ENCODE peak calls at places on chromosomes 13 and 19, in four cellular contexts. S, C, R and T are unnamed samples.

GRCh38 chr13:95100525-95101121 is 200.6 kb downstream of the ABCC4 start:
- DNase-seq in R (peak; percentile 66), C (no peak), S (no peak), T (peak; percentile 45)

GRCh38 chr13:39942177-39942900 is 286.9 kb downstream of the COG6 start:
- DNase-seq in S (no peak), C (no peak), R (no peak), T (no peak)

GRCh38 chr19:670609-671075 is 5.5 kb upstream of the FSTL3 start:
- DNase-seq in C (no peak), R (peak; percentile 22), S (no peak), T (no peak)

GRCh38 chr13:76454991-76455390 is 431.2 kb downstream of the KCTD12 start:
- DNase-seq in S (no peak), C (no peak), R (no peak), T (no peak)

GRCh38 chr19:29836409-29836825 is 24.6 kb downstream of the CCNE1 start:
- DNase-seq in C (no peak), S (no peak), R (no peak), T (no peak)

GRCh38 chr13:39461685-39462266 is 141.2 kb downstream of the LHFPL6 start:
- DNase-seq in S (no peak), R (no peak), C (no peak), T (no peak)

GRCh38 chr13:21022694-21023325 is 38.6 kb downstream of the LATS2 start:
- DNase-seq in R (no peak), S (peak; percentile 59), C (no peak), T (no peak)

GRCh38 chr13:70812481-70812880 is 704.2 kb upstream of the KLHL1 start:
- DNase-seq in S (no peak), R (no peak), C (no peak), T (no peak)

GRCh38 chr19:15072930-15073647 is 8.9 kb upstream of the OR1I1 start:
- DNase-seq in S (no peak), R (no peak), C (no peak), T (no peak)

GRCh38 chr19:14361824-14362223 is 19.4 kb upstream of the ADGRE5 start:
- DNase-seq in C (no peak), R (no peak), S (no peak), T (no peak)

GRCh38 chr19:39097721-39098120 is 13.6 kb downstream of the ACP7 start:
- DNase-seq in C (no peak), R (no peak), S (no peak), T (no peak)

GRCh38 chr13:39282400-39282972 is 244.2 kb downstream of the NHLRC3 start:
- DNase-seq in R (no peak), S (no peak), C (no peak), T (no peak)

GRCh38 chr13:60230593-60230992 is 66.9 kb upstream of the DIAPH3 start:
- DNase-seq in C (no peak), R (no peak), S (no peak), T (no peak)

GRCh38 chr19:9323557-9323918 is 441 bp upstream of the ZNF559 start:
- DNase-seq in S (peak; percentile 71), R (peak; percentile 14), C (peak; percentile 25), T (peak; percentile 38)

GRCh38 chr13:70203661-70204229 is 95.5 kb upstream of the KLHL1 start:
- DNase-seq in C (no peak), R (no peak), S (no peak), T (no peak)

GRCh38 chr13:100214886-100215285 is 126.0 kb downstream of the PCCA start:
- DNase-seq in C (no peak), S (no peak), R (peak; percentile 28), T (peak; percentile 49)

GRCh38 chr19:17411801-17412200 is 6.4 kb upstream of the BST2 start:
- DNase-seq in C (no peak), R (no peak), S (no peak), T (no peak)

GRCh38 chr13:101453784-101454201 is 1.3 kb downstream of the ITGBL1 start:
- DNase-seq in C (no peak), R (no peak), S (peak; percentile 48), T (no peak)

GRCh38 chr13:113406321-113407102 is 42.6 kb upstream of the GRTP1 start:
- DNase-seq in R (no peak), S (peak; percentile 25), C (peak; percentile 2), T (no peak)

GRCh38 chr13:38848360-38848759 is 142.3 kb downstream of the STOML3 start:
- DNase-seq in C (no peak), S (no peak), R (no peak), T (no peak)

GRCh38 chr13:78881054-78881453 is 222.1 kb upstream of the OBI1 start:
- DNase-seq in S (no peak), R (no peak), C (no peak), T (no peak)

GRCh38 chr13:49652691-49653305 is 24.5 kb downstream of the ARL11 start:
- DNase-seq in R (peak; percentile 58), S (no peak), C (no peak), T (no peak)

GRCh38 chr13:46575321-46575721 is 22.4 kb downstream of the LRCH1 start:
- DNase-seq in R (no peak), C (no peak), S (no peak), T (no peak)

GRCh38 chr13:32426981-32427851 is 714 bp downstream of the N4BP2L1 start:
- DNase-seq in S (peak; percentile 78), R (peak; percentile 3), C (peak; percentile 20), T (no peak)

GRCh38 chr19:1026189-1027019 is at the start of gene CNN2:
- DNase-seq in R (peak; percentile 69), C (peak; percentile 61), S (peak; percentile 91), T (peak; percentile 83)

GRCh38 chr19:31436121-31436776 is 87.0 kb upstream of the TSHZ3 start:
- DNase-seq in C (no peak), R (no peak), S (no peak), T (no peak)

GRCh38 chr19:4624301-4624700 is 15.0 kb upstream of the TNFAIP8L1 start:
- DNase-seq in S (no peak), R (no peak), C (no peak), T (no peak)

GRCh38 chr13:113922412-113923118 is 51.3 kb downstream of the C13orf46 start:
- DNase-seq in C (peak; percentile 12), R (no peak), S (peak; percentile 13), T (no peak)

DNA sequence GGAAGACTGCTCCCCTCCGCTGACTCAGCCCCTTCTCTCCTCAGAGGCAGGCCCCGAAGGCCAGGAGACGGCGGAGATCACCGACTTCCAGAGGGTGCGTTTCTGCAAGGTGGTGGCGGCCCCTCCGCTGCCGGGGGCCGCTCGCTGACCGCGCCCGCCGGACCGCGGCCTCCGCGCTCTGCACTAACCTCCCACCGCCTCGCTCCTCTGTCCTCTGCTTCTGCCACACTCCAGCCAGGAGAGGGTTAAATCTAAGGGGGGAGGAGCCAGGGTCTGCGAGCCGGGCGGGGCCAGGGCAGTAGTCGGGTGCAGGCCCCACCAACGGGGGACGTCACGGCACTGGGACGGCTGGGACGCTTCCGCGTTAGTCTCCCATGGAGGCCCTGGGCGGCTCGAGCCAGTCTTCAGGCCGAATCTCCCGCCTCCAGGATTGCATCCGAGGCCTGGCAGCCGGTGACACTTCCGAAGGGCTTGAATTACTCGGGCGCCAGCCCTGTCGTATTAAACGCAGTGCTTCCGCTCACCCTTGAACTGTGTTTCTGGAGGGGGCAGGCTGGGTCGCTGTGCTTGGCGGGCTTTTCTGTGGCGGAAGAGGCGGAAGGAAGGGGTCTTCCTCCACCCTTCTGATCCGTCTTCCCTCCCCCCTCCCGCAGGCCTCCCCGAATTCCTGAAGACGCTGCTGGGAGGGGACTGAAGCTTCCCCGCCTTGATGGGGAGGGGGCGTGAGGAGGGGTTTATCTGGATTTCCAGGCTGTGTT is 1.2 kb upstream of the INAFM1 start:
- DNase-seq in R (peak; percentile 96), C (peak; percentile 89), S (peak; percentile 94), T (peak; percentile 85)
- TF ChIP-seq POLR2A in R (peak; percentile 41), C (peak; percentile 66), S (peak; percentile 87), T (peak; percentile 35)

DNA sequence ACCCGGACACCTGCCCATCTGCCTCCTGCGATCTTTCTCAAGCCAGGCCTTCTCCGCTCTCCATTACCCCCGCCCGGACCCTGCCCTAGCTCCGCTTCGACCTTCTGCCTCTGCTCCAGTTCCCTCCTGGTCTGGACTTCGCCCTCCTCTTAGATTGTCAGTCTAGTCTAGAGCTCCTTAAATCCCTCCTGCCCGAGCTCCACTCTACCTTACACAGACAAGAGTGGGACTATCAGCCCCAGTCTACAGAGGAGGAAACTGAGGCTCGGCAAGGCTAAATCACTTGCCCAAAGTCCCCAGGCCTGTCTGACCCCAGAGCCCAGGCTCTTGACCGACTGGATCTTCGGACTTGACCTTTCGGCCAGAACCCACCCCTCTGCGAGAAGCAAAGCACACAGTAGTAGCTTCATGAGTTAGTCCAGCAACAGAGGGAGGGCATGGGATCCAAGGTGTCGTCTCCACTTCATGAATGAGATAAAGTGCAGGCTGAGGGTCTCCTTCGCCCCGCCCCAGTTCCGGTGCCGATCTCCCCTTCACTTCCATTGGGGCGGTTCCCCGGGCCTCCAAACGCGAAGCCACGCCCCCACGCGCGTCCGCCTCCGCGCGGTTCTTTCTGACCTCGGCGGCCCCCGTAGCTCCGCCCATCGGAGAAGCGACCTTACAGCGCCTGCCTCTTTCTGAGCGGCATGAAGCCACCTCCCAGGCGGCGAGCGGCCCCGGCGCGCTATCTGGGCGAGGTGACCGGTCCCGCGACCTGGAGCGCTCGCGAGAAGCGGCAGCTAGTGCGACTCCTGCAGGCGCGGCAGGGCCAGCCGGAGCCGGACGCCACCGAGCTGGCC is at the start of gene SNAPC2:
- DNase-seq in S (peak; percentile 99), C (peak; percentile 93), R (peak; percentile 60), T (peak; percentile 94)
- TF ChIP-seq POLR2A in S (peak; percentile 50), C (no peak), R (peak; percentile 51), T (peak; percentile 66)

GRCh38 chr19:19371056-19371455 is 34.4 kb upstream of the GATAD2A start:
- DNase-seq in R (no peak), S (no peak), C (no peak), T (no peak)

GRCh38 chr19:19366691-19367396 is 38.6 kb upstream of the GATAD2A start:
- DNase-seq in S (peak; percentile 65), R (peak; percentile 69), C (peak; percentile 35), T (peak; percentile 50)

GRCh38 chr19:19368087-19368486 is 37.4 kb upstream of the GATAD2A start:
- DNase-seq in S (no peak), R (no peak), C (no peak), T (no peak)

GRCh38 chr19:19372656-19373416 is 32.6 kb upstream of the GATAD2A start:
- DNase-seq in R (peak; percentile 8), C (no peak), S (no peak), T (peak; percentile 64)
- TF ChIP-seq POLR2A in R (no peak), C (peak; percentile 15), S (no peak), T (no peak)

GRCh38 chr19:19480688-19481087 is 34.7 kb downstream of the TSSK6 start:
- DNase-seq in S (no peak), R (no peak), C (no peak), T (no peak)
- TF ChIP-seq POLR2A in S (no peak), R (no peak), C (no peak), T (no peak)

GRCh38 chr13:102742506-102742905 is 31.1 kb downstream of the TEX30 start:
- DNase-seq in S (no peak), C (no peak), R (no peak), T (no peak)
- TF ChIP-seq POLR2A in S (no peak), C (no peak), R (no peak), T (no peak)